ENCODE peak calls at places on chromosomes 11 and 22, in five cellular contexts. Z, L, D, S and R are unnamed samples.

GRCh38 chr11:112017538-112017937 is 7.7 kb upstream of the DLAT start:
- DNase-seq in Z (no peak), L (no peak), D (no peak), S (no peak), R (no peak)

GRCh38 chr11:58503361-58503856 is 4.5 kb downstream of the OR5B21 start:
- DNase-seq in Z (no peak), L (no peak), D (no peak), S (no peak), R (peak; percentile 51)

GRCh38 chr11:61682093-61682732 is 2.0 kb downstream of the DAGLA start:
- DNase-seq in Z (no peak), L (no peak), D (no peak), S (no peak), R (no peak)

GRCh38 chr11:75279273-75279672 is 38.7 kb downstream of the TPBGL start:
- DNase-seq in Z (no peak), L (no peak), D (no peak), S (no peak), R (no peak)

GRCh38 chr11:63761173-63761572 is 7.4 kb downstream of the ZFTA start:
- DNase-seq in Z (no peak), L (no peak), D (no peak), S (no peak), R (no peak)

GRCh38 chr11:72584293-72584921 is 89.8 kb downstream of the PDE2A start:
- DNase-seq in Z (no peak), L (peak; percentile 45), D (no peak), S (peak; percentile 61), R (no peak)

GRCh38 chr22:22702159-22702873 is 57.9 kb downstream of the GGTLC2 start:
- DNase-seq in Z (no peak), L (no peak), D (no peak), S (no peak), R (no peak)

GRCh38 chr22:30435674-30436126 is 10.1 kb downstream of the MTFP1 start:
- DNase-seq in Z (no peak), L (peak; percentile 77), D (no peak), S (peak; percentile 24), R (no peak)

GRCh38 chr22:46612904-46613605 is 7.1 kb upstream of the GRAMD4 start:
- DNase-seq in Z (no peak), L (peak; percentile 32), D (no peak), S (peak; percentile 55), R (no peak)

GRCh38 chr22:44473166-44473565 is 24.9 kb downstream of the RTL6 start:
- DNase-seq in Z (no peak), L (no peak), D (no peak), S (no peak), R (no peak)

GRCh38 chr11:40280161-40281054 is 1179.0 kb downstream of the LRRC4C start:
- DNase-seq in Z (peak; percentile 29), L (no peak), D (no peak), S (no peak), R (no peak)

GRCh38 chr11:36041988-36042606 is 98.2 kb downstream of the LDLRAD3 start:
- DNase-seq in Z (no peak), L (no peak), D (no peak), S (peak; percentile 37), R (no peak)

GRCh38 chr11:108859510-108859909 is 194.6 kb downstream of the DDX10 start:
- DNase-seq in Z (no peak), L (no peak), D (no peak), S (no peak), R (no peak)

GRCh38 chr11:57330029-57330428 is 5.3 kb upstream of the TNKS1BP1 start:
- DNase-seq in Z (no peak), L (no peak), D (no peak), S (no peak), R (no peak)

GRCh38 chr22:44693756-44694155 is 8.2 kb upstream of the PRR5 start:
- DNase-seq in Z (no peak), L (no peak), D (no peak), S (no peak), R (no peak)

GRCh38 chr11:58316142-58316541 is 42.7 kb downstream of the OR5B17 start:
- DNase-seq in Z (no peak), L (no peak), D (no peak), S (no peak), R (no peak)

GRCh38 chr11:119330237-119330636 is 4.1 kb upstream of the RNF26 start:
- DNase-seq in Z (no peak), L (no peak), D (no peak), S (no peak), R (no peak)

GRCh38 chr11:78244546-78245315 is 56.0 kb downstream of the USP35 start:
- DNase-seq in Z (no peak), L (no peak), D (no peak), S (no peak), R (no peak)

GRCh38 chr22:46748948-46749681 is 11.1 kb upstream of the CERK start:
- DNase-seq in Z (no peak), L (peak; percentile 39), D (no peak), S (no peak), R (no peak)